ENCODE peak calls at places on chromosomes 6 and 20, in six cellular contexts. B is T-helper 2 cell, X is AG09309, P is M059J, F is NCI-H1092, W is OCI-LY7. Y is an unnamed sample.

GRCh38 chr6:4889701-4890100 is 113.5 kb downstream of the CDYL start:
- DNase-seq in B (no peak), F (no peak), X (no peak), W (no peak), P (no peak), Y (no peak)

GRCh38 chr6:42453649-42454427 is 2.1 kb upstream of the TRERF1 start:
- DNase-seq in X (no peak), F (peak), B (no peak), W (no peak), P (peak), Y (no peak)

GRCh38 chr6:113856571-113857564 is at the start of gene MARCKS:
- DNase-seq in F (peak), X (peak), W (peak), B (peak), P (peak), Y (peak)

GRCh38 chr20:38158701-38159325 is 6.3 kb downstream of the TGM2 start:
- DNase-seq in P (no peak), W (no peak), F (no peak), X (no peak), B (no peak), Y (no peak)

GRCh38 chr6:24284006-24284405 is 73.9 kb downstream of the DCDC2 start:
- DNase-seq in P (no peak), F (no peak), X (no peak), B (no peak), W (no peak), Y (no peak)

GRCh38 chr20:44392776-44393607 is 37.5 kb downstream of the HNF4A start:
- DNase-seq in B (no peak), P (no peak), W (no peak), X (no peak), F (no peak), Y (no peak)

GRCh38 chr20:16036331-16036730 is 536.9 kb downstream of the KIF16B start:
- DNase-seq in W (no peak), F (no peak), B (no peak), X (no peak), P (no peak), Y (no peak)

GRCh38 chr20:55269913-55270312 is 735.4 kb downstream of the CBLN4 start:
- DNase-seq in W (no peak), B (no peak), F (no peak), X (no peak), P (peak), Y (no peak)

GRCh38 chr6:107511410-107512070 is 21.6 kb downstream of the SOBP start:
- DNase-seq in W (no peak), B (no peak), P (peak), X (no peak), F (no peak), Y (no peak)

GRCh38 chr6:42066156-42066555 is 15.8 kb downstream of the TAF8 start:
- DNase-seq in F (no peak), B (no peak), W (no peak), P (no peak), X (no peak), Y (no peak)

GRCh38 chr6:129871220-129871619 is 10.1 kb upstream of the TMEM244 start:
- DNase-seq in B (no peak), F (no peak), P (no peak), X (no peak), W (no peak), Y (no peak)

GRCh38 chr6:14240411-14241166 is 123.0 kb downstream of the CD83 start:
- DNase-seq in B (no peak), X (no peak), W (peak), F (no peak), P (no peak), Y (no peak)

GRCh38 chr20:23754731-23755130 is 4.0 kb upstream of the CST1 start:
- DNase-seq in F (no peak), W (no peak), X (no peak), B (no peak), P (no peak), Y (no peak)